ENCODE peak calls at places on chromosomes 1 and 21, in ten cellular contexts. A is heart left ventricle, O is stomach, Z is fibroblast of lung, Q is neural progenitor cell, G is MM.1S, K is pancreas, S is Panc1, E is Peyer's patch, B is heart right ventricle. C is an unnamed sample.

GRCh38 chr1:235027862-235028250 is 100.8 kb downstream of the TOMM20 start:
- DNase-seq in A (no peak), O (no peak), Z (no peak), Q (no peak), G (no peak), K (no peak), S (no peak), E (no peak), B (no peak), C (no peak)

GRCh38 chr1:204529371-204529895 is 13.2 kb downstream of the MDM4 start:
- DNase-seq in A (no peak), O (no peak), Z (no peak), Q (no peak), G (no peak), K (no peak), S (no peak), E (no peak), B (no peak), C (no peak)

GRCh38 chr1:69070660-69071373 is 496.9 kb upstream of the LRRC7 start:
- DNase-seq in A (no peak), O (no peak), Z (no peak), Q (no peak), G (no peak), K (no peak), S (no peak), E (no peak), B (no peak), C (no peak)

GRCh38 chr1:184595609-184596008 is 159.0 kb downstream of the EDEM3 start:
- DNase-seq in A (no peak), O (no peak), Z (peak), Q (no peak), G (no peak), K (no peak), S (no peak), E (no peak), B (no peak), C (no peak)

GRCh38 chr1:163035791-163036249 is 33.3 kb upstream of the RGS4 start:
- DNase-seq in A (no peak), O (no peak), Z (peak), Q (no peak), G (no peak), K (no peak), S (no peak), E (no peak), B (no peak), C (no peak)

GRCh38 chr1:186819140-186819539 is 9.6 kb upstream of the PLA2G4A start:
- DNase-seq in A (no peak), O (no peak), Z (peak), Q (no peak), G (peak), K (no peak), S (no peak), E (no peak), B (no peak), C (no peak)

GRCh38 chr1:79478160-79478559 is 471.6 kb upstream of the ADGRL4 start:
- DNase-seq in A (peak), O (no peak), Z (no peak), Q (no peak), G (no peak), K (no peak), S (no peak), E (no peak), B (no peak), C (no peak)

GRCh38 chr1:110639724-110640386 is 33.7 kb upstream of the KCNA2 start:
- DNase-seq in A (no peak), O (no peak), Z (no peak), Q (no peak), G (no peak), K (no peak), S (no peak), E (no peak), B (no peak), C (no peak)

GRCh38 chr1:53073899-53074311 is 11.9 kb downstream of the PODN start:
- DNase-seq in A (peak), O (peak), Z (no peak), Q (no peak), G (no peak), K (no peak), S (no peak), E (peak), B (peak), C (no peak)

GRCh38 chr1:60960846-60961542 is 121.4 kb upstream of the NFIA start:
- DNase-seq in A (no peak), O (no peak), Z (peak), Q (no peak), G (no peak), K (no peak), S (no peak), E (no peak), B (no peak), C (no peak)

GRCh38 chr1:90706437-90707362 is 10.4 kb downstream of the BARHL2 start:
- DNase-seq in A (no peak), O (no peak), Z (no peak), Q (peak), G (no peak), K (no peak), S (no peak), E (peak), B (no peak), C (no peak)

GRCh38 chr1:70044832-70045231 is 160.5 kb downstream of the LRRC40 start:
- DNase-seq in A (no peak), O (no peak), Z (peak), Q (no peak), G (no peak), K (no peak), S (no peak), E (no peak), B (no peak), C (no peak)

DNA sequence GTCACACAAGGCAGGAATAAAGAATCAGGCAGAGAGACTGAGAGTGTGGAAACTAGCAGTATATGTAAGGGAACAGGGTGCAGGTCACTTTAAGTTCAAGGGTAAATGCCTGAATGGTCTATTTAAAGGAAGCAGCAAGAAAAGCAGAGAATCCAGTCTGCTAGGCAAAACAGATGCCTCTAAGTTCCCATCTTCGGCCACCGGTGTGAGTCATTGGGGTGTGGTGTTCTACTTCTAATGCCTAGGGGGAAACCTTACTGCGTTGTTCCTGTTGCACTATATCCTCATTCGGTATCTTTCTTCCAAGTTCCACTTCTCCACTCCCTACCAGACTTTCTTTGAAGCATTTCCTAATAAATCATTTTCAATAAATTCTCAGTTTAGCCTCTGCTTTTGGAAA is 259.8 kb downstream of the HHIPL2 start:
- DNase-seq in A (no peak), O (no peak), Z (no peak), Q (no peak), G (no peak), K (no peak), S (no peak), E (no peak), B (no peak), C (no peak)
- H3K4me3 ChIP-seq in A (no peak), O (no peak), Z (no peak), Q (no peak), G (no peak), K (no peak), S (no peak), E (no peak), B (no peak), C (no peak)

DNA sequence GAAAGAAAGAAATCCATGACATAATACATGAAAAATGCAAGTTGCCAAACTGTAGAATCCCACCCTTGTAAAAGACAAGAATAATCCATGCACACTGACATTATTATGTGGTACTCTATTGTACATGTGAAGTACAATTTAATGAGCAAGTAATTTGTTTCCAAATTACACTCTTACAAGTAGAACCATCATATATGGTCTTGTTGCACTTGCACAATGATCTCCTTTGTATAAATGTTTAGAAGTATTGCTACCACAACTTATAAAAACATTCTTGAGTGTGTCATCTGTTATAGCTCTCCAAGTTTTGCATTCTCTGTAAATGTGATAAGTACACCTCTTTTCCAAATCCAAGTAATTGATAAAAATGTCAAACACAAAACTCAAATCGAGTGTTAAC is 29.1 kb upstream of the ZNF281 start:
- DNase-seq in A (no peak), O (no peak), Z (peak), Q (no peak), G (no peak), K (no peak), S (no peak), E (no peak), B (no peak), C (no peak)
- H3K27ac ChIP-seq in A (no peak), O (no peak), Z (no peak), Q (no peak), G (no peak), K (no peak), S (no peak), E (no peak), B (no peak), C (no peak)

GRCh38 chr1:5830771-5831599 is 161.2 kb downstream of the NPHP4 start:
- DNase-seq in A (no peak), O (no peak), Z (no peak), Q (peak), G (no peak), K (peak), S (no peak), E (no peak), B (no peak), C (no peak)
- TF ChIP-seq CTCF in A (no peak), O (no peak), Z (no peak), Q (peak), G (no peak), K (no peak), S (no peak), E (no peak), B (no peak), C (no peak)

GRCh38 chr1:46798820-46799219 is at the start of gene CYP4B1:
- DNase-seq in A (peak), O (peak), Z (no peak), Q (no peak), G (no peak), K (no peak), S (no peak), E (no peak), B (peak), C (no peak)
- H3K4me3 ChIP-seq in A (peak), O (peak), Z (no peak), Q (no peak), G (no peak), K (no peak), S (no peak), E (no peak), B (peak), C (no peak)

DNA sequence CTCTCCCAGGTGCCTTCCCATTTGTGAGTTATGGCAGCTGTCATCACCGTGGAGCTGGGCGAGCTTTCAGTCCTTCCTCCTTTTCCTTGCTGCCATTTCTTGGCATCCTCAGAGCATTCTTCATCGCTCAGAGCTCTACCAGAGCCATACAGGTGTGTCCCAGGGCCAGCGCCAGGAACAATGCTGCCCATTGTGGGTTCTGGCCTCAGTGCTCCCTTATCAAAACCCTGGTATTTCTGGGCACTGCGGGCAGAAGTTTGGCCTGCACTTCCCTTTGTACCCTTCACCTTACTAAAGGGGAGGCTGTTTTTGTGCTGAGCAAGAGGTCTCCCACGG is 28.5 kb downstream of the RASSF5 start:
- DNase-seq in A (no peak), O (peak), Z (no peak), Q (no peak), G (no peak), K (peak), S (no peak), E (no peak), B (no peak), C (no peak)
- H3K27ac ChIP-seq in A (no peak), O (peak), Z (no peak), Q (no peak), G (no peak), K (peak), S (no peak), E (no peak), B (no peak), C (no peak)

GRCh38 chr1:46622341-46622740 is 5.7 kb upstream of the MOB3C start:
- DNase-seq in A (no peak), O (peak), Z (no peak), Q (no peak), G (peak), K (no peak), S (no peak), E (no peak), B (no peak), C (no peak)
- TF ChIP-seq CTCF in A (peak), O (peak), Z (peak), Q (peak), G (peak), K (no peak), S (no peak), E (peak), B (peak), C (no peak)

DNA sequence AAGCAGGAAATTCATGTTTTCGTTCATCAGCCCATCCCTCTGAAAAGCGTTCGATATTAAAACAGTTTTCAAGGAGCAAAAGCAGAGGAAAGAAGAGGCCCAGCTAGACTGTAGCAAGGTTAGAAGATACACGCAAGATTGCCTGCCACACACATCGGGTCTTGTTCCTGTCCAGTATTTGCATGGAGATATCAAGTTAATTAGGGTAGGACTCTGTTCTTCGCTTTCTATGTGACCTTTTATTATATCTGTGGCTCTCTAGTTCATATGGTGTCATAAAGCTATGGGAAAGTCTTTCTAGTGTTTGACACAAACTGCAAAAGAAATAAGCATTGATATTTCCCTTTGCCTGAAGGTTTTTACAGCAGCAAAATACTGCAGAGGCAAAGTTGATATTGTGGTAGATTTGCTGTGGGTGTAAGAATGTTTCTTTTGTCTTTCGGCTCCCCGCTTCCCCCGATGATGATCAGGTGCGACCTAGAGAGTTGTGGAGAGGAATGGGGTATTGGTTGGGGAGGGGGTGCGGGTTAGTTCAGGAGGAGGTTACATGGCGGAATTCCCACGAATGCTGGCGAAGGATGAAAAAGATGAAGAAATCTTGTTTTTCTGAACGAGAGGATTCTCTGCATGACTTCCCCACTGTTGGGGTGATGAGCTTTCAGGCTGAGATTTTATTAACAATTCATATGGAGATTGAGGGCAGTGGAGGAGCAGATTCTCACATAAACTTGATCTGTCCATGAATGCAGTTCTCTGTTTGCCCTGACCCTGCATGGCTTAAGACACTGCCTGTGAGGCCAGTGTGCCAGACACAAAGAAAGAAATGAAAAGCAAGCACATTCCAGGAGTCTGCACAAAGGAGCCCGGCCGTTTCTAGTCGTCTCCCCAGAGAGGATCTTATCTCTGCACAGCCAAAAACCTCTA is 550.1 kb downstream of the USP25 start:
- DNase-seq in A (peak), O (no peak), Z (peak), Q (peak), G (no peak), K (no peak), S (no peak), E (no peak), B (no peak), C (no peak)
- H3K4me3 ChIP-seq in A (peak), O (peak), Z (peak), Q (no peak), G (no peak), K (no peak), S (no peak), E (no peak), B (peak), C (no peak)

GRCh38 chr21:17435565-17436543 is 77.0 kb upstream of the CXADR start:
- DNase-seq in A (no peak), O (no peak), Z (no peak), Q (no peak), G (no peak), K (no peak), S (no peak), E (no peak), B (no peak), C (no peak)
- H3K27ac ChIP-seq in A (no peak), O (no peak), Z (no peak), Q (peak), G (no peak), K (no peak), S (no peak), E (no peak), B (no peak), C (no peak)

DNA sequence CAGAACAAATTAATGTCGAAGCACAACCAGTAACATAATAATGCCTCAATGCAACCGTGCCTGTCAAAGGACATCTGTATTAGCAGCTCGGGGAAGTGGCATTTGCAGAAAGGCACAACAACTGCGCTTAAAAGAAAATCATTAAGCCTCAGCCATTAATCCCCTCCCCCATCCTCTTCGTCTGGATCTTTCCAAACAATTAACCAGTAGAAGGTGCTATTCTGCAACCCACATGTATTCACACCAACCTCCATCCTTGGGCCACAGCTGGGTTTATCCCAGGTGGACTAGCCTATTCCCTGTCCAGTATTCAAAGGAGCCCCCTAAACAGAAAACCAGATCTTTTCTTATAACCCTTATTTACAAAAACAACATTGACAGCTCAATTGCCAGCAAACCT is 2.6 kb downstream of the RERE start:
- DNase-seq in A (no peak), O (no peak), Z (no peak), Q (peak), G (no peak), K (peak), S (no peak), E (no peak), B (no peak), C (no peak)
- TF ChIP-seq CTCF in A (peak), O (no peak), Z (no peak), Q (peak), G (peak), K (no peak), S (peak), E (peak), B (peak), C (no peak)

GRCh38 chr1:183029591-183030000 is 6.4 kb downstream of the LAMC1 start:
- DNase-seq in A (no peak), O (no peak), Z (peak), Q (no peak), G (no peak), K (no peak), S (no peak), E (no peak), B (no peak), C (no peak)
- H3K4me3 ChIP-seq in A (no peak), O (no peak), Z (no peak), Q (no peak), G (no peak), K (no peak), S (no peak), E (no peak), B (peak), C (no peak)